ENCODE peak calls at places on chromosomes 2 and 18, in seven cellular contexts. W is mammary epithelial cell, B is small intestine, J is SK-N-SH, V is MM.1S, T is psoas muscle, Q is fibroblast of lung. O is an unnamed sample. For H3K36me3, the result is how much of the 10 kb centered on the place peaks cover.

GRCh38 chr2:177598321-177598922 is 205.8 kb downstream of the AGPS start:
- DNase-seq in V (no peak), Q (peak), W (no peak), B (no peak), T (no peak), J (peak), O (peak)

GRCh38 chr2:226310081-226310625 is 489.5 kb downstream of the IRS1 start:
- DNase-seq in T (no peak), B (no peak), J (no peak), V (no peak), Q (peak), W (no peak), O (no peak)

GRCh38 chr2:128420776-128421175 is 102.1 kb upstream of the HS6ST1 start:
- DNase-seq in T (peak), V (no peak), J (peak), Q (no peak), W (no peak), B (no peak), O (peak)

GRCh38 chr2:60958800-60959199 is 58.7 kb upstream of the PEX13 start:
- DNase-seq in B (no peak), W (peak), V (no peak), T (no peak), Q (peak), J (no peak), O (no peak)

GRCh38 chr2:15832849-15833680 is 107.3 kb upstream of the MYCN start:
- DNase-seq in B (no peak), V (no peak), T (no peak), W (no peak), Q (no peak), J (no peak), O (no peak)

GRCh38 chr2:27954261-27954673 is 63.7 kb downstream of the BABAM2 start:
- DNase-seq in Q (peak), V (no peak), T (no peak), B (no peak), J (no peak), W (no peak), O (no peak)

GRCh38 chr2:18630941-18631340 is 41.6 kb upstream of the NT5C1B start:
- DNase-seq in J (no peak), B (no peak), V (no peak), T (no peak), W (peak), Q (no peak), O (no peak)

GRCh38 chr2:84946204-84947009 is 24.6 kb upstream of the KCMF1 start:
- DNase-seq in W (peak), B (peak), V (no peak), T (no peak), Q (peak), J (no peak), O (no peak)

GRCh38 chr2:174334781-174335604 is at the start of gene SP9:
- DNase-seq in B (no peak), V (peak), W (no peak), T (no peak), J (peak), Q (peak), O (peak)

GRCh38 chr2:239260546-239261327 is 140.1 kb downstream of the HDAC4 start:
- DNase-seq in W (no peak), J (no peak), Q (no peak), T (peak), V (no peak), B (no peak), O (peak)

GRCh38 chr2:68320118-68320641 is 431 bp upstream of the CNRIP1 start:
- DNase-seq in B (no peak), T (no peak), Q (peak), V (no peak), W (peak), J (peak), O (peak)

GRCh38 chr18:43601432-43601831 is 324.1 kb upstream of the SYT4 start:
- DNase-seq in T (no peak), B (no peak), Q (no peak), J (no peak), V (no peak), W (no peak), O (no peak)
- H3K36me3 ChIP-seq in T (under half), B (under half), Q (under half), J (under half), V (under half), W (under half), O (under half)

GRCh38 chr2:230879271-230879882 is 14.6 kb downstream of the ITM2C start:
- DNase-seq in W (no peak), B (peak), T (no peak), Q (no peak), V (no peak), J (no peak), O (peak)
- H3K36me3 ChIP-seq in W (under half), B (under half), T (under half), Q (under half), V (under half), J (under half), O (half or more)

GRCh38 chr2:234344041-234344440 is 152.8 kb downstream of the ARL4C start:
- DNase-seq in V (no peak), T (no peak), Q (no peak), B (no peak), J (no peak), W (no peak), O (no peak)

GRCh38 chr2:234343297-234343696 is 153.6 kb downstream of the ARL4C start:
- DNase-seq in Q (no peak), J (no peak), W (no peak), T (no peak), V (no peak), B (no peak), O (no peak)

GRCh38 chr2:234335676-234336228 is 161.1 kb downstream of the ARL4C start:
- DNase-seq in B (no peak), T (peak), W (peak), Q (peak), J (peak), V (no peak), O (peak)

GRCh38 chr2:234339016-234339415 is 157.9 kb downstream of the ARL4C start:
- DNase-seq in J (no peak), V (no peak), Q (peak), T (no peak), B (no peak), W (no peak), O (no peak)

GRCh38 chr2:234341332-234341985 is 155.4 kb downstream of the ARL4C start:
- DNase-seq in J (no peak), T (no peak), V (no peak), B (no peak), Q (peak), W (no peak), O (peak)
- H3K36me3 ChIP-seq in J (under half), T (under half), V (under half), B (under half), Q (under half), W (under half), O (under half)

DNA sequence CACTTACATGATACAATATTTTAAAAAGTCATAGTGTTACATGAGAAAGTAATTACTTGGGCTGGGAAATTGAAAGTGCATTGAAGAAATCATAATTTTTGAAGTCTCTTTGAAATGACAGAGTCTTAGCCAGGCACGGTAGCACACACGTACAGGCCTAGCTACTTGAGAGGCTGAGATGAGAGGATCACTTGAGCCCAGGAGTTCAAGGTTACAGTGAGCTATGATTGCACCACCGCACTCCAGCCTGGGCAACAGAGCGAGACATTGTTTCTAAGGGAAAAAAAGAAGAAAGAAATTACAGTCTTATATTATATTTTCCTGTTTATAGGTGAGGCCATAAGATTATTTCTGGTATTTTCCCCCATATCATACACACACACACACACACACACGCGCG is 9.2 kb upstream of the IAH1 start:
- DNase-seq in Q (no peak), B (no peak), J (no peak), V (no peak), T (no peak), W (no peak), O (no peak)
- H3K36me3 ChIP-seq in Q (under half), B (under half), J (half or more), V (under half), T (under half), W (under half), O (half or more)

DNA sequence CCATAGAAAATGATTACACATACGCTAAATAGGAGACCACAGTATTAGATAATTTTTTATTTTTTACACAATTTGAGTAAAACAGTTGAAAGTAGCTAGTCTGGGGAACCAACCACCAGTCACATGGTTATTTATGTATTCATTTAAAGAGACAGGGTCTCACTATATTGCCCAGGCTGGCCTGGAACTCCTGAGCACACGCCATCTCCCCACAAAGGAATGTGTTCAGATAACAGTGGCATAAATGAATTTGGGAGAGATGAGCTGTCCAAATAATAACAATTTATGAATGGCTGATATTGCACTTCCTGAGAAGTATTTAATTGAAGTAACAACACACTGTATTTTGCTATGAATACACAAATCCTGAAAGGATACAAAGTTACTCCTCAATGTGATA is 39.7 kb downstream of the KIDINS220 start:
- DNase-seq in V (no peak), T (no peak), J (no peak), B (no peak), W (no peak), Q (no peak), O (no peak)
- H3K36me3 ChIP-seq in V (under half), T (under half), J (half or more), B (under half), W (under half), Q (under half), O (half or more)

O was measured in endodermal cell.